ENCODE peak calls at places on chromosomes 1 and 21, in seven cellular contexts. H is GM12891, O is H1, A is GM12878, W is SK-N-SH, J is K562, L is HepG2. U is an unnamed sample.
A peak's percentile ranks its signal among the peaks of the same experiment; 100 is the strongest.

GRCh38 chr1:52296345-52296744 is 69.7 kb downstream of the CC2D1B start:
- DNase-seq in H (peak; percentile 30), O (no peak), A (peak; percentile 7), W (peak; percentile 60), J (peak; percentile 48), L (peak; percentile 66), U (peak; percentile 14)

GRCh38 chr1:7596126-7596755 is 174.9 kb upstream of the VAMP3 start:
- DNase-seq in H (no peak), O (no peak), A (no peak), W (no peak), J (no peak), L (no peak), U (no peak)

GRCh38 chr1:243325305-243325890 is 69.6 kb downstream of the SDCCAG8 start:
- DNase-seq in H (no peak), O (no peak), A (no peak), W (peak; percentile 39), J (peak; percentile 51), L (peak; percentile 39), U (no peak)

GRCh38 chr1:21659099-21659923 is 9.8 kb downstream of the RAP1GAP start:
- DNase-seq in H (peak; percentile 97), O (peak; percentile 62), A (no peak), W (peak; percentile 96), J (peak; percentile 100), L (peak; percentile 58), U (peak; percentile 94)

GRCh38 chr1:155086182-155086741 is 7.6 kb downstream of the EFNA3 start:
- DNase-seq in H (no peak), O (no peak), A (no peak), W (peak; percentile 88), J (peak; percentile 75), L (no peak), U (peak; percentile 80)

GRCh38 chr21:32412162-32412997 is at the start of gene EVA1C:
- DNase-seq in H (no peak), O (no peak), A (no peak), W (peak; percentile 82), J (peak; percentile 30), L (no peak), U (no peak)

GRCh38 chr21:25733859-25734653 is 648 bp downstream of the ATP5PF start:
- DNase-seq in H (no peak), O (no peak), A (no peak), W (peak; percentile 24), J (no peak), L (peak; percentile 62), U (no peak)

GRCh38 chr1:116256875-116257823 is 115.9 kb upstream of the ATP1A1 start:
- DNase-seq in H (no peak), O (no peak), A (peak; percentile 9), W (no peak), J (no peak), L (no peak), U (no peak)

DNA sequence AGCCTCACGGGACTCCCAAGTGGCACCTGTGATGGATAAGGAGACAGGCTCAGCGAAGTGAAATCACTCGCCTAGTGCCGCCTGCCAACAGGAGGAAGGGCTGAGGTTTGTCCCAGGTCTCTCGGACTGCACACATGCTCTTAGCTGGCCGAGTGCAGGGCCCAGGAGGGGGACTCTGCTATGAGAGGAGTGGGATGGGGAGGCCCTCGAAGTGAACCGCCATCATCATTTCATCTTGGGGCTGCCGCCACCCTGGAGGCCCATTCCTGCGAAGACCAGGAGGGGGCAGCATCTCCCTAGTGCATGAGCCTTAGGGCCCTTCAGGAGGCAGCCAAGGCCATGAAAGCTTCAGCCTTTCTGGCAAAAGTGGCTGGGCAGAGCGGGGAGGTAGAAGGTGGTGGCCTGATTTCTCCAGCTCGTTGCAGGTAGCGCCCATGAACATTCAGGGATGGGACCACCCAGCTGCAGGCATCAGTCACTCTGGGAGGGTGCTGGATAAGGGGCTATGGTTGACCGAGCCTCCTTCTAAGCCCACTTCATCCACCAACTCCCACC is 17.3 kb upstream of the RASSF5 start:
- DNase-seq in H (peak; percentile 84), O (peak; percentile 56), A (no peak), W (peak; percentile 87), J (peak; percentile 94), L (peak; percentile 35), U (peak; percentile 87)
- TF ChIP-seq POLR2AphosphoS5 in H (no peak), O (no peak), A (no peak), W (no peak), J (no peak), L (no peak), U (no peak)

GRCh38 chr1:16372535-16373340 is 5.7 kb downstream of the SZRD1 start:
- DNase-seq in H (no peak), O (no peak), A (no peak), W (no peak), J (peak; percentile 5), L (no peak), U (no peak)
- TF ChIP-seq TAF1 in H (no peak), O (no peak), A (no peak), W (no peak), J (no peak), L (no peak), U (no peak)

DNA sequence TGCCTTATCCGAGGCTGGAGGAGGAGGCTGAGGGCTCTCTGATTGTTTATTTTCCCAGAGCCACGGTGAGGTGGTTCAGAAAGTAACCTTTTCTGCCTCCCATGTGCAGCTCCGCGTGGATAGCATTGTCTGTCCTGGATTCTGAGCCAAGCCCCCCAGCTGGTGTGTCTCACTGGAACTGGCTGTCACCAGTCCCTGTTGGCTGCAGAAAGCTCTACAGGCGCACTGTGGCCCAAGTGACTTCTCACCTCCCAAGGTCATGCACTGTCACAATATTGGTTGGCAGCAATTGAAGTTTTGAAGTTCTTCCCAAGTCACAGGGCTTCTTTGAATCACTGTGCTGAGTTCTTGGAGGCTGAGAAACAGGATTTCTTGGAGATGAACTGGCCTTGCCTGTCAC is 8.2 kb downstream of the BMP8A start:
- DNase-seq in H (no peak), O (no peak), A (no peak), W (no peak), J (no peak), L (peak; percentile 24), U (no peak)
- TF ChIP-seq POLR2AphosphoS5 in H (no peak), O (no peak), A (no peak), W (no peak), J (no peak), L (no peak), U (no peak)

GRCh38 chr1:31664528-31664927 is 19.9 kb upstream of the PEF1 start:
- DNase-seq in H (no peak), O (no peak), A (no peak), W (no peak), J (no peak), L (no peak), U (no peak)
- TF ChIP-seq TAF1 in H (no peak), O (no peak), A (no peak), W (no peak), J (no peak), L (no peak), U (no peak)

DNA sequence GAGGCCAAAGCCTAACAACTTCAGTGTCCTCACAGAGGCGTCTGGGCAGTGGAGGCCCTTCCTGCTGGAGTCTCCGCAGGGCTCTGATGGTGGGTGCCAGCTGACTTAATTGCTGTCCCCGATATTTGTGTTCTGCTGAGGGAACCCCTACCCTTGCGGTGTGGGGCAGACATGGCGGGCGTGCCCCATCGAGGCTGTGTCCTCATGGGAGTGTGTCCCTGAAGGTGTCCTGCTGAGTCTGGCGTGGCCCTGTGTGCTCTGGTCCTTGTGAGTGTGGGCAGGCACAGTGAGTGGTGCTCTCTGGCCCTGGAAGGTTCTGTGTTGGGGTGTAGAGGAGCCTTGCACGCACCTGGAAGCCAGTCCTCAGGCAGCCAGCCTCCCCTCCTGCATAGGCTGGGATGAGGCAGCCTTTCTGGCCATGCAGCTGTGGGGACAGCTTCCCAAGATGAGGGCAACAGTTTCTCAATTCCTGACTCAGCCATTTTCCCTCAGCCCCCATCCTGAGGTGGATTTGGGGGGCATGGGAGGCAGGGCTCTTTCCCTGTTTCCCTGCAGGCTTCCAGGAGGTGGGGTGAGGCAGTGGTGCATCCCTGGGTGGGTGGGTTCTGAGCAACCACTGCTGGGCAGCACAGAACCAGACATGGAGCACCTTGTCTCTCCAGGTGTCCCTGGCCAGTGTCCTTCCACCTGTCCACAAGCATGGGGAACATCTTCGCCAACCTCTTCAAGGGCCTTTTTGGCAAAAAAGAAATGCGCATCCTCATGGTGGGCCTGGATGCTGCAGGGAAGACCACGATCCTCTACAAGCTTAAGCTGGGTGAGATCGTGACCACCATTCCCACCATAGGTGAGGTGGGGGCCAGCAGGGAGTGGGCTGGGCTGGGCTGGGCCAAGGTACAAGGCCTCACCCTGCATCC is 6.5 kb downstream of the C1orf35 start:
- DNase-seq in H (no peak), O (no peak), A (no peak), W (peak; percentile 3), J (no peak), L (no peak), U (peak; percentile 10)
- TF ChIP-seq POLR2AphosphoS5 in H (no peak), O (no peak), A (no peak), W (no peak), J (peak; percentile 26), L (no peak), U (no peak)

DNA sequence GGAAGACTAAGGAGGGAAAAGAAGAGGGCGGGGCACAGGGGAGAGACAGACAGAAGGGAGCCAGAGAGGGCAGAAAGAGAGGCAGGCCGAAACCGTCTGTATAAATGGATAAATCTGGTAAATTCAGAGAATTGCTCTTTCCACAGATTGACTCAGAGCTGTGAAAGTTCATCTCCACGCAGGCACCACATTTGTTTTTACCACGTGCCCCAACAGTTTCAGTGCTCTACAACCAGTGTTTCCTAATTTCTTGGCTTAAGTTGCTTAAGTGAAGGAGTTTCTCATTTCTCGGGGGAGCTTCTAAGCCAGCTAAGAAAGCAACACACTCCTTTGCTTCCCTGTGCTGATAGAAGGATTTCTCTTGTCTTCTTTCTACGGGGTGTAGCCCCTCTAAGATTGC is 87.1 kb downstream of the ENAH start:
- DNase-seq in H (no peak), O (no peak), A (no peak), W (no peak), J (no peak), L (no peak), U (no peak)
- TF ChIP-seq TAF1 in H (no peak), O (no peak), A (no peak), W (no peak), J (no peak), L (no peak), U (no peak)

DNA sequence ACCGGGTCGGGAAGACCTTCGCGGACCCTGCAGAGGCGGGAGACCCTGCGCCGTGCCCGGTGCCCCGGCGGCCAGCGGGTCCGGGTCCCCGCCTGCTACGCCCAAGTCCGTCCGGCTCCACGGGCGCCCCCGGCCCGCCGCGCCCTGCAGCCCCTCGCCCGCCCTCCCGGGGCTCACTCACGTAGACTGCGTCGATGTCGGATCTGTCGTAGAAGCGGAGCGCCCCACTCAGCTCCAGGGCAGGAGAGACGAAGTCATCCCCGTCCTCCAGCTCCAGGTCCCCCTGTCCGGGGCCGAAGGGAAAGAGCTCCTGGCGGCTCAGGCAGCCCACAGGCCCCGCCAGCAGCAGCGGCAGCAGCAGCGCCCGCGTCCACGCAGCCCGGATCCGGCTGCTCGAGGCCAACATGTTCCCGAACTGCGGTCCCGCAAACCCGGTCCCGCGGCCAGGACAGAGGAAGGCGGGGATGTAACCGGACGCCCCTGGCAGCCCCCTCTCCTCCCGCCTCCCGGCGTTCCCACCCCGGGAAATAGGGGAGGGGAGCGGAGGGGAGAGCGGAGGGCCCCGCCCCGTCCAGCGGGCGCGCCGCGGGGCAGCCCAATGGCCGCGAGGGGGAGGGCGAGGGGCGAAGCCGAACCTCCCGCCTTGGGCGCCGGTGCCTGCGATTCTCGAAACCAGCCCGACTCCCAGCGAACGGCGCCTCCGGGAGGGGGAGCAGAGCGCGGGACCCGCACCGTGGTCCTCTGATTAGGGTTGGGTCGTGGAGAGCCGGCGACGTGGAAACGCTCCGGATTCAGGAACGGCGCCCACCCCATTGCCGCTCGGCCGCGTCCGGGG is at the start of gene NID1:
- DNase-seq in H (peak; percentile 56), O (peak; percentile 39), A (no peak), W (peak; percentile 88), J (no peak), L (peak; percentile 73), U (peak; percentile 45)
- TF ChIP-seq POLR2AphosphoS5 in H (no peak), O (no peak), A (no peak), W (peak; percentile 25), J (no peak), L (peak; percentile 83), U (no peak)